ENCODE peak calls at places on chromosomes 1 and 21, in ten cellular contexts. H, S, F, R, J, U, N, D, Z and G are unnamed samples. For H3K36me3, the result is how much of the 10 kb centered on the place peaks cover.

GRCh38 chr1:1208713-1209433 is 2.5 kb upstream of the TNFRSF18 start:
- DNase-seq in H (no peak), S (no peak), F (no peak), R (no peak), J (no peak), U (no peak), N (peak), D (no peak), Z (peak), G (peak)

GRCh38 chr1:103267271-103267670 is 158.9 kb upstream of the COL11A1 start:
- DNase-seq in H (no peak), S (no peak), F (no peak), R (no peak), J (no peak), U (no peak), N (no peak), D (no peak), Z (no peak), G (no peak)

GRCh38 chr1:55580845-55581332 is 365.7 kb upstream of the USP24 start:
- DNase-seq in H (no peak), S (no peak), F (peak), R (no peak), J (no peak), U (peak), N (no peak), D (no peak), Z (no peak), G (peak)

GRCh38 chr1:101308935-101309333 is 72.1 kb downstream of the S1PR1 start:
- DNase-seq in H (no peak), S (no peak), F (no peak), R (no peak), J (no peak), U (no peak), N (no peak), D (no peak), Z (no peak), G (no peak)

GRCh38 chr1:2528966-2529750 is 905 bp downstream of the HES5 start:
- DNase-seq in H (no peak), S (no peak), F (no peak), R (no peak), J (peak), U (no peak), N (no peak), D (no peak), Z (peak), G (no peak)

GRCh38 chr1:176691251-176692228 is 228.6 kb downstream of the PAPPA2 start:
- DNase-seq in H (peak), S (no peak), F (no peak), R (no peak), J (peak), U (peak), N (no peak), D (peak), Z (peak), G (no peak)

GRCh38 chr1:229368347-229368746 is 25.5 kb upstream of the CCSAP start:
- DNase-seq in H (peak), S (no peak), F (no peak), R (no peak), J (no peak), U (no peak), N (no peak), D (no peak), Z (peak), G (no peak)

GRCh38 chr1:181179980-181180964 is 91.8 kb downstream of the IER5 start:
- DNase-seq in H (peak), S (no peak), F (no peak), R (peak), J (no peak), U (no peak), N (no peak), D (no peak), Z (no peak), G (peak)

GRCh38 chr1:203084588-203085527 is 954 bp downstream of the MYOG start:
- DNase-seq in H (no peak), S (peak), F (peak), R (no peak), J (no peak), U (peak), N (no peak), D (peak), Z (no peak), G (no peak)

GRCh38 chr1:222788328-222789156 is 26.3 kb upstream of the DISP1 start:
- DNase-seq in H (no peak), S (no peak), F (no peak), R (no peak), J (no peak), U (no peak), N (no peak), D (no peak), Z (no peak), G (no peak)

GRCh38 chr1:109619405-109619654 is at the start of gene GNAT2:
- DNase-seq in H (no peak), S (no peak), F (no peak), R (no peak), J (no peak), U (no peak), N (no peak), D (no peak), Z (no peak), G (no peak)

DNA sequence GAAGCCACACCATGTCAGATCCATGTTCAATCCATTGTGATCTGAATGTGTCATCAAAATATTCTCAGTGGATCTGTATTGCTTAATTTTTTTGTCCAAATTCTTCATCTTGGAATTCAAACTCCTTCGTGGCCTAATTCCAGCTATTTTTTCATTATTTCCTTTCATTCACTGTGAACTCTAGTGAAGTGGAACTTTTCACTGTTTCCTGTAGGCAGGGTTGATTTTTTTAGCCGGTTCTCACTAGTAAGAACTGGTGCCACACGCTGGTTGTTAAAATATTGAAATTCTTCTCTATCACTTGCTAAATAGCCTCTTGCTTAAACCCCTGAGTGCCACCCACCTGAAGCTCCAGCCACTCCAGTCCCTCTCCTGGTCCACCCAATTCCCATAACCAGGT is 7.6 kb upstream of the S100A11 start:
- DNase-seq in H (no peak), S (no peak), F (no peak), R (no peak), J (no peak), U (no peak), N (no peak), D (no peak), Z (no peak), G (no peak)
- H3K4me3 ChIP-seq in H (no peak), S (no peak), F (no peak), R (no peak), J (no peak), U (no peak), N (no peak), D (no peak), Z (no peak), G (no peak)

DNA sequence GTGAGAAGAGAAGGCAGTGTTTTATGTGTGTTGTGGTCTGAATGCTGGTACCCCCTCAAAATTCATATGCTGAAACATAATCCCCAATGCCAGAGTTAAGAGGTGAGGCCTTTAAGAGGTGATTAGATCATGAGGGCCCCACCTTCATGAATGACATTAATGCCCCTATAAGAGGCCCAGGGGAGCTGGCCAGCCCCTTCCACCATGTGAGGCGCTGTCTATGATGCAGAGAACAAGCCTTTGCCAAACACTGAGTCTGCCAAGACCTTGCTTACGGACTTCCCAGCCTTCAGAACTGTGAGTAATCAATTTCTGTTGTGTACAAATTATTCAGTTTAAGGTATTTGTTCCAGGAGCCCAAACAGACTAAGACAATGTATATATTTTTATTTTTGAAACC is 20.2 kb downstream of the CAPZB start:
- DNase-seq in H (no peak), S (no peak), F (no peak), R (no peak), J (no peak), U (no peak), N (no peak), D (no peak), Z (no peak), G (no peak)
- TF ChIP-seq EP300 in H (no peak), S (no peak), F (no peak), R (no peak), J (no peak), U (no peak), N (no peak), D (no peak), Z (no peak), G (no peak)

GRCh38 chr21:26421724-26422123 is 151.4 kb downstream of the CYYR1 start:
- DNase-seq in H (no peak), S (no peak), F (peak), R (no peak), J (no peak), U (no peak), N (no peak), D (no peak), Z (no peak), G (no peak)

GRCh38 chr21:26423506-26423905 is 149.6 kb downstream of the CYYR1 start:
- DNase-seq in H (no peak), S (no peak), F (peak), R (no peak), J (no peak), U (no peak), N (no peak), D (no peak), Z (no peak), G (no peak)

GRCh38 chr21:26425576-26425975 is 147.5 kb downstream of the CYYR1 start:
- DNase-seq in H (no peak), S (no peak), F (no peak), R (no peak), J (no peak), U (no peak), N (no peak), D (no peak), Z (no peak), G (no peak)

DNA sequence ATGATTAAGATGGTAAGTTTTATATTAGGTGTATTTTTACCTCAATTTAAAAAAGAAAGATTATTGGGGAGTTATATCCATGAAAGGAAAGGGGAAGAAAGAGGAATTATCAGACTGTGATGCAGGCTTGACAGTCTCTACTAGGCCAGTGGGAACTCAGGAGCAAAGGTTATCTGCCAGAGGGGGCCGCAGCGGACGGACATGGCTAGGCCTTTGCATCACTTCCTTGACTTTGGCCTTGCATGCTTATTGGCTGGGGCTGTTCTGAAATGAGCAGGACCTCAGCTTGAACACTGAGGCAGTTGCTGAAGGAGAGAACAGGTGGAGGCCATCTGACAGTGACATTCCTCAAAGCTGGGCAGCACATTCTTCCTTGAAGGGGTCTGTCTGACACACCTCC is 150.9 kb downstream of the CYYR1 start:
- DNase-seq in H (no peak), S (no peak), F (no peak), R (no peak), J (no peak), U (no peak), N (no peak), D (no peak), Z (no peak), G (no peak)
- H3K36me3 ChIP-seq in H (under half), S (under half), F (under half), R (under half), J (under half), U (under half), N (under half), D (under half), Z (under half), G (under half)

DNA sequence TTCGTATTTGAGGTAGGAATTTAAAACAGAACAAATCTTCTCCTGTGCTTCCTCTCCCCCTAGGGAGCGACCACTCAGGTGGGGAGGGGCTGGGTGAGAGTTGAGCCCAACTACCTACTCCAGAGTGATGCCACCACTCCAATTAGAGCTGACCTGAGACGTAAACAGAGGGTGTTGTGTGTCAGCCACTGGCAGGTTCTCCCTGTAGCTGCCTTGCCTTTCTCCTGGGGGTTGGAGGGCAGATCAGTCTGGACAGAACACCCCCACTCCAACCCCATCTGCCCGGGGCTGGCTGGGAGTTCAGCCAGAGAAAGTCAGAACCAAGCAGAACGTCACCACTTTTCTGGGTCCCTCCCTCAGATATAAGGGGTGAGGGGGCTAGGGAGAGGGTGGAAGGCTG is 2.0 kb downstream of the HPDL start:
- DNase-seq in H (no peak), S (no peak), F (no peak), R (no peak), J (no peak), U (no peak), N (no peak), D (no peak), Z (no peak), G (no peak)
- H3K4me3 ChIP-seq in H (peak), S (no peak), F (no peak), R (no peak), J (no peak), U (no peak), N (no peak), D (no peak), Z (no peak), G (no peak)

DNA sequence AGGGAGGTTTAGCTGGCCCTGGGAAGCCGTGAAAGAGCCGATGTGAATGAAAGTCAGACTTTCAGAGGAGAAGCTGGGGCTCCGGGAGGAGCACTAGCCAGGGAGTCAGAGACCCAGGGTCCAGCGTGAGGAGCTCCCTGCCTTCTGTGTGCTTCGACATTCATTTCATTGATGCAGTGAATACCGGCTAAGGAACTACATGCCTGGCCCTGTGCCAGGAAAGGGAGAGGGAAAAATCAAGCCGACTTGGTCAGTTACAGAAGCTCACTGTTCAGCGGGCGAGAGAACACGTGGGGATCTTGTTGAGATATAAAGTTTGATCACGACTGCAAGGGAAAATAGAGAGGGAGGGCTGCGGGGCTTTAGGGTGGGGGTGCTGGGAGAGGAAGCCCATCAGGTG is 76.7 kb upstream of the RUNX3 start:
- DNase-seq in H (no peak), S (peak), F (no peak), R (peak), J (no peak), U (no peak), N (no peak), D (peak), Z (no peak), G (peak)
- TF ChIP-seq EP300 in H (no peak), S (no peak), F (no peak), R (no peak), J (no peak), U (no peak), N (no peak), D (no peak), Z (no peak), G (no peak)

GRCh38 chr1:11800391-11800755 is 5.4 kb downstream of the MTHFR start:
- DNase-seq in H (no peak), S (no peak), F (no peak), R (no peak), J (no peak), U (no peak), N (peak), D (no peak), Z (no peak), G (no peak)
- H3K36me3 ChIP-seq in H (under half), S (under half), F (under half), R (under half), J (under half), U (under half), N (under half), D (under half), Z (under half), G (under half)

GRCh38 chr1:116581323-116581885 is 10.6 kb upstream of the CD58 start:
- DNase-seq in H (no peak), S (no peak), F (no peak), R (no peak), J (no peak), U (no peak), N (no peak), D (no peak), Z (no peak), G (no peak)

GRCh38 chr1:116574581-116575291 is 3.9 kb upstream of the CD58 start:
- DNase-seq in H (no peak), S (peak), F (peak), R (peak), J (peak), U (peak), N (no peak), D (peak), Z (peak), G (peak)

GRCh38 chr1:116579253-116579875 is 8.5 kb upstream of the CD58 start:
- DNase-seq in H (no peak), S (no peak), F (no peak), R (no peak), J (no peak), U (no peak), N (no peak), D (no peak), Z (no peak), G (no peak)

GRCh38 chr1:116585886-116586285 is 15.1 kb upstream of the CD58 start:
- DNase-seq in H (no peak), S (no peak), F (no peak), R (no peak), J (no peak), U (no peak), N (no peak), D (no peak), Z (no peak), G (no peak)

GRCh38 chr1:116580446-116581322 is 9.9 kb upstream of the CD58 start:
- DNase-seq in H (no peak), S (no peak), F (no peak), R (no peak), J (no peak), U (no peak), N (no peak), D (no peak), Z (no peak), G (no peak)
- H3K4me3 ChIP-seq in H (no peak), S (no peak), F (no peak), R (no peak), J (no peak), U (no peak), N (no peak), D (no peak), Z (no peak), G (no peak)

DNA sequence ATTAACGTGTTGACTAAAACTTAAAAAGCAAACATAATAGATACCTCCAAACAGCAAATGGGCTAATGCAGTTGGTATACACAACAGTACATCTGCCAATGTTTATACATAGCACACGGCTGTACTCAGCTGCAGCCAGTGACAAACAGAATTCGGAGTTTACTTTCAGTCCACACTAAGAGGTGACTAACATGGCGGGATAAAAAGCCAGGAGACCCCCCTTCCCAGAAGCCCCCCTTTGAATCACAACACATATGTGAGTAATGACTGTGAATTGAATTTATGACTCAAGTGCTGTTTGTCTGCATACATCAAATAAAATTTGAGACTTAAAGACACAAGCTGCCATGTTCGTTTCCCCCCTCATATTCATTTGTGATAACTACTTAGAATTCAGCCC is 113.2 kb downstream of the RUNX1 start:
- DNase-seq in H (no peak), S (no peak), F (no peak), R (no peak), J (no peak), U (no peak), N (no peak), D (no peak), Z (no peak), G (no peak)
- TF ChIP-seq EP300 in H (no peak), S (no peak), F (no peak), R (no peak), J (no peak), U (no peak), N (no peak), D (no peak), Z (no peak), G (no peak)

DNA sequence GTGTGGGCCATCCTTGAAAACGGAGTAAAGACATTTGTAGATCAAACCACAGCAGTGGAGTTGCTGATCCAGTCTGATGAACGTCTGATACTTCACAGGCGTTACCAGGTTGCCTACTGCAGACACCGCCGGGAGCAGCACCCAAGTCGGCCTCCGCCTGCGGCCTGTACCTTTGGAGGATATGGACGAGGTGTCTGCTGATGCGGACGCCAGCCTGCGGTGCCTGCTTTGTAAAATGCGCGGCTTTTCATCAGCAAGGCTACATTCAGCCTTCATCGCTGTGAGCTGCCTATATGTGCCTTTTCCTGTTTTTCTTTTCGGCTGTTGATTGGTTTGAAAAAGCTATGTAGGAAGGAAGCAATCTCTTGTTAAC is 16.0 kb downstream of the SLX9 start:
- DNase-seq in H (no peak), S (no peak), F (no peak), R (no peak), J (no peak), U (no peak), N (no peak), D (no peak), Z (no peak), G (no peak)
- H3K36me3 ChIP-seq in H (under half), S (half or more), F (under half), R (under half), J (half or more), U (half or more), N (half or more), D (under half), Z (under half), G (under half)